ENCODE peak calls at places on chromosome 11, in four cellular contexts. C, S, L and J are unnamed samples.

GRCh38 chr11:134544095-134544815 is 132.2 kb upstream of the B3GAT1 start:
- DNase-seq in S (no peak), C (no peak), L (no peak), J (no peak)

GRCh38 chr11:112756166-112756565 is 205.1 kb upstream of the NCAM1 start:
- DNase-seq in S (no peak), L (no peak), C (no peak), J (no peak)

GRCh38 chr11:3880724-3881123 is 25.3 kb downstream of the STIM1 start:
- DNase-seq in S (no peak), C (no peak), L (no peak), J (no peak)

GRCh38 chr11:131499199-131499598 is 128.8 kb downstream of the NTM start:
- DNase-seq in L (no peak), S (no peak), C (no peak), J (no peak)

GRCh38 chr11:130166457-130166784 is 6.8 kb downstream of the ST14 start:
- DNase-seq in C (no peak), L (no peak), S (no peak), J (no peak)

GRCh38 chr11:131064373-131064991 is 148.2 kb upstream of the SNX19 start:
- DNase-seq in S (peak), C (no peak), L (peak), J (peak)

GRCh38 chr11:35393093-35393492 is 26.3 kb downstream of the SLC1A2 start:
- DNase-seq in S (peak), C (no peak), L (no peak), J (no peak)

GRCh38 chr11:36023922-36024321 is 80.1 kb downstream of the LDLRAD3 start:
- DNase-seq in L (no peak), C (no peak), S (no peak), J (no peak)

GRCh38 chr11:420911-421321 is 6.1 kb upstream of the SIGIRR start:
- DNase-seq in C (no peak), S (no peak), L (no peak), J (no peak)

GRCh38 chr11:25615841-25616240 is 716.1 kb upstream of the ANO3 start:
- DNase-seq in L (no peak), C (no peak), S (no peak), J (no peak)

GRCh38 chr11:69014084-69014935 is 1.3 kb upstream of the MRGPRF start:
- DNase-seq in C (no peak), S (peak), L (no peak), J (no peak)

GRCh38 chr11:123751777-123752176 is 2.5 kb downstream of the OR6X1 start:
- DNase-seq in L (no peak), S (no peak), C (no peak), J (no peak)

GRCh38 chr11:121041072-121041471 is 17.2 kb downstream of the TBCEL start:
- DNase-seq in S (no peak), L (no peak), C (no peak), J (no peak)

GRCh38 chr11:59560290-59560701 is 49.0 kb downstream of the OR4D9 start:
- DNase-seq in S (peak), L (peak), C (peak), J (no peak)

GRCh38 chr11:10348650-10349280 is 43.9 kb downstream of the ADM start:
- DNase-seq in L (no peak), S (no peak), C (no peak), J (no peak)

GRCh38 chr11:122637538-122637937 is 18.0 kb upstream of the UBASH3B start:
- DNase-seq in L (no peak), C (no peak), S (no peak), J (no peak)